ENCODE peak calls at places on chromosomes 6 and 20, in seven cellular contexts. W is pancreas, Z is prostate gland, L is A549, O is Panc1, Q is fibroblast of the aortic adventitia, V is sigmoid colon. N is an unnamed sample.

GRCh38 chr6:135819665-135820064 is 31.8 kb upstream of the PDE7B start:
- DNase-seq in Z (no peak), Q (no peak), O (no peak), W (no peak), L (no peak), V (no peak), N (no peak)

GRCh38 chr6:65289491-65289890 is 417.5 kb downstream of the EYS start:
- DNase-seq in O (no peak), Q (no peak), L (no peak), V (no peak), Z (no peak), W (no peak), N (no peak)

GRCh38 chr20:13819885-13820645 is 35.2 kb downstream of the NDUFAF5 start:
- DNase-seq in L (peak; percentile 73), Z (peak; percentile 16), V (peak; percentile 77), Q (peak; percentile 61), O (peak; percentile 30), W (no peak), N (peak; percentile 39)

GRCh38 chr20:2165871-2166270 is 64.2 kb downstream of the STK35 start:
- DNase-seq in W (no peak), Z (no peak), L (no peak), O (no peak), V (no peak), Q (no peak), N (no peak)

GRCh38 chr6:136754820-136755219 is 37.5 kb downstream of the MAP3K5 start:
- DNase-seq in V (no peak), Z (no peak), Q (no peak), W (no peak), O (no peak), L (no peak), N (no peak)

GRCh38 chr20:38084425-38084951 is 50.9 kb downstream of the RPRD1B start:
- DNase-seq in V (no peak), O (no peak), L (peak; percentile 29), Q (peak; percentile 66), Z (peak; percentile 37), W (no peak), N (no peak)

GRCh38 chr6:136181191-136181833 is 68.8 kb downstream of the MTFR2 start:
- DNase-seq in Q (no peak), V (no peak), O (no peak), Z (no peak), L (no peak), W (no peak), N (no peak)

GRCh38 chr6:134426623-134427022 is 108.7 kb upstream of the SGK1 start:
- DNase-seq in Z (no peak), O (no peak), Q (no peak), L (no peak), W (no peak), V (no peak), N (no peak)

GRCh38 chr6:129730477-129731165 is 20.6 kb upstream of the ARHGAP18 start:
- DNase-seq in O (no peak), V (no peak), W (no peak), Q (peak; percentile 46), L (peak; percentile 50), Z (peak; percentile 16), N (no peak)

GRCh38 chr20:41347523-41348429 is 7.2 kb downstream of the LPIN3 start:
- DNase-seq in V (no peak), L (no peak), Q (no peak), O (no peak), W (no peak), Z (no peak), N (no peak)

GRCh38 chr6:162184465-162184864 is 543.1 kb downstream of the PRKN start:
- DNase-seq in W (no peak), O (no peak), V (no peak), Q (no peak), Z (no peak), L (no peak), N (no peak)

GRCh38 chr6:16429669-16430068 is 191.3 kb downstream of the GMPR start:
- DNase-seq in Q (no peak), L (no peak), V (no peak), Z (no peak), W (no peak), O (no peak), N (no peak)

GRCh38 chr6:16427124-16427523 is 188.7 kb downstream of the GMPR start:
- DNase-seq in Q (no peak), O (no peak), Z (no peak), V (no peak), W (no peak), L (no peak), N (no peak)

GRCh38 chr6:16433338-16433737 is 195.0 kb downstream of the GMPR start:
- DNase-seq in Q (no peak), V (no peak), O (no peak), Z (no peak), W (no peak), L (no peak), N (no peak)

GRCh38 chr6:16432075-16433032 is 194.0 kb downstream of the GMPR start:
- DNase-seq in Z (no peak), Q (peak; percentile 92), L (no peak), W (no peak), V (no peak), O (no peak), N (no peak)

GRCh38 chr6:16430661-16431089 is 192.3 kb downstream of the GMPR start:
- DNase-seq in Z (no peak), V (no peak), Q (peak; percentile 89), W (no peak), L (peak; percentile 60), O (no peak), N (no peak)
- H3K4me3 ChIP-seq in Z (no peak overlapping the region), V (no peak overlapping the region), Q (no peak overlapping the region), W (no peak overlapping the region), L (no peak overlapping the region), O (no peak overlapping the region), N (no peak overlapping the region)

DNA sequence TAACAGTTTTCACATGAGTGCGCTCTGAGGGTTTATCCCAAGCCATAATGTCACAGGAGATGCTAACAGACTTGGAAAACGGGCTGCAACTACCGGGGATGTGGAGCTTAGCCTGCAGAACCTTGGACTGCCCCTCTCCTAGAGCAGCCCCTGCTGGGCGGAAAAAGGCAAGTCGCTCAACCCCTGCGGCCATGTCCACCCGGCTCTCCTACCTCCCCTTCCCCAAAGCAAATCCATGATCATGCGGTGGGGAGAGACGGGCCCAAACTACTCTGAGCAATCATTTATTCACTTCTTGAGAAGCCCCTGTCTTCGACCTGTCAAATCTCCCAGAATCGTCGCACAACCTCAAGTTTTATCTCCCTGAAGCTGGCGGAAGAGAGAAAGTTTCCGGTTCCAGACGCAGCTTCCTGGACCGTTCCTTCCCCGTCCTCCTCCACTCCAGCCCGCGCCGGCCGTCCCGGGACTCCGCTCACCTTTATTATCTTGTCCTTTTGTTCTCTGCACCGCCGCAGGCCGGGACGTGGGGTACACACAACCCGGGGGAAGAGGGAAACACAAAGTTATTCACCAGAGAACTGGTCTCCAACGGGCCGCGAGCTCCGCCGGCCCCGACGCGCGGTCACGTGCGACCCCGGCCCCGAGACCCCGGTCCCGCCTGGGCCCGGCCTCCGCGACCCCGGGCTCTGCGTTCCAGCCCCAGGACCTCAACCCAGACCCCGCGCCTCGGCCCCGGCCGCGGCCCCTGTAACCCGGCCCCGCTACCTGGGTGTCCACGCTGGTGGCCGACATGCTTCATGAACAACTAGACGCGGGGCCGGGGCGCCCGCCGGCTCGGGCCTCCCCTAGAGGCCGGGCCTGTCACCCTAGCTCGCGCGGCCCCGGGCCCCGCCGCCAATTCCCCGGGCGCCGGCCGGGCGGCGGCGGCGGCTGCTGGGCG is 560 bp downstream of the YTHDF1 start:
- DNase-seq in Z (no peak), Q (peak; percentile 53), V (no peak), O (no peak), W (no peak), L (peak; percentile 68), N (no peak)
- TF ChIP-seq CTCF in Z (no peak), Q (peak; percentile 70), V (no peak), O (peak; percentile 21), W (no peak), L (peak; percentile 41), N (peak; percentile 84)

GRCh38 chr6:16216501-16217155 is 21.8 kb upstream of the GMPR start:
- DNase-seq in W (no peak), Q (peak; percentile 70), L (no peak), O (no peak), Z (no peak), V (no peak), N (no peak)
- H3K4me3 ChIP-seq in W (no peak overlapping the region), Q (no peak overlapping the region), L (no peak overlapping the region), O (no peak overlapping the region), Z (no peak overlapping the region), V (no peak overlapping the region), N (no peak overlapping the region)

GRCh38 chr6:143394351-143394750 is 56.1 kb downstream of the ADAT2 start:
- DNase-seq in Q (peak; percentile 31), V (no peak), O (no peak), W (no peak), Z (no peak), L (no peak), N (no peak)

GRCh38 chr6:143399176-143399575 is 51.3 kb downstream of the ADAT2 start:
- DNase-seq in Q (no peak), L (no peak), W (no peak), Z (no peak), O (no peak), V (no peak), N (no peak)

GRCh38 chr6:143397229-143398222 is 53.0 kb downstream of the ADAT2 start:
- DNase-seq in W (no peak), O (no peak), V (no peak), Q (peak; percentile 66), Z (peak; percentile 68), L (peak; percentile 68), N (peak; percentile 96)

GRCh38 chr6:143396497-143397228 is 53.8 kb downstream of the ADAT2 start:
- DNase-seq in O (no peak), Q (no peak), W (no peak), V (no peak), L (peak; percentile 12), Z (no peak), N (no peak)

GRCh38 chr6:143395699-143396098 is 54.8 kb downstream of the ADAT2 start:
- DNase-seq in Q (no peak), L (no peak), Z (no peak), V (no peak), W (no peak), O (no peak), N (no peak)
- TF ChIP-seq CTCF in Q (no peak), L (no peak), Z (no peak), V (no peak), W (no peak), O (no peak), N (no peak)

GRCh38 chr6:12749531-12750379 is 33.2 kb downstream of the PHACTR1 start:
- DNase-seq in O (no peak), W (peak; percentile 60), Z (no peak), L (no peak), Q (no peak), V (no peak), N (no peak)
- H3K4me3 ChIP-seq in O (no peak overlapping the region), W (no peak overlapping the region), Z (peak overlapping the region; percentile 4), L (no peak overlapping the region), Q (no peak overlapping the region), V (no peak overlapping the region), N (no peak overlapping the region)